ENCODE peak calls at places on chromosomes 12 and 14, in seven cellular contexts. P, J, D, S, W, F and Q are unnamed samples.

GRCh38 chr12:90963946-90964345 is 9.0 kb upstream of the CCER1 start:
- DNase-seq in P (no peak), J (no peak), D (no peak), S (no peak), W (no peak), F (no peak), Q (no peak)

GRCh38 chr12:48017921-48018617 is 13.8 kb upstream of the COL2A1 start:
- DNase-seq in P (no peak), J (no peak), D (no peak), S (no peak), W (no peak), F (no peak), Q (no peak)

GRCh38 chr14:81927069-81927468 is 393.4 kb upstream of the SEL1L start:
- DNase-seq in P (no peak), J (no peak), D (no peak), S (no peak), W (no peak), F (no peak), Q (no peak)

GRCh38 chr14:65230287-65230728 is 128.0 kb upstream of the MAX start:
- DNase-seq in P (peak), J (peak), D (no peak), S (no peak), W (no peak), F (peak), Q (peak)

GRCh38 chr14:61077946-61078738 is 97.1 kb downstream of the SLC38A6 start:
- DNase-seq in P (no peak), J (no peak), D (peak), S (no peak), W (no peak), F (no peak), Q (no peak)

GRCh38 chr12:89117448-89118034 is 234.8 kb downstream of the DUSP6 start:
- DNase-seq in P (peak), J (peak), D (peak), S (no peak), W (no peak), F (peak), Q (no peak)

GRCh38 chr14:20302042-20302761 is 3.5 kb downstream of the TTC5 start:
- DNase-seq in P (no peak), J (no peak), D (peak), S (no peak), W (no peak), F (no peak), Q (peak)

GRCh38 chr12:13504736-13505135 is 308.2 kb downstream of the EMP1 start:
- DNase-seq in P (no peak), J (no peak), D (no peak), S (no peak), W (no peak), F (no peak), Q (no peak)

GRCh38 chr14:77458249-77458950 is 507 bp downstream of the AHSA1 start:
- DNase-seq in P (no peak), J (peak), D (peak), S (no peak), W (no peak), F (peak), Q (peak)
- TF ChIP-seq POLR2A in P (no peak), J (no peak), D (no peak), S (no peak), W (no peak), F (no peak), Q (peak)

GRCh38 chr14:75126121-75126544 is 715 bp downstream of the NEK9 start:
- DNase-seq in P (peak), J (no peak), D (no peak), S (no peak), W (no peak), F (no peak), Q (no peak)

GRCh38 chr14:75127903-75128595 is 1.2 kb upstream of the NEK9 start:
- DNase-seq in P (peak), J (no peak), D (no peak), S (no peak), W (no peak), F (no peak), Q (no peak)

GRCh38 chr14:75125617-75126016 is 1.2 kb downstream of the NEK9 start:
- DNase-seq in P (peak), J (no peak), D (peak), S (no peak), W (no peak), F (no peak), Q (peak)

GRCh38 chr14:75128596-75128990 is 1.7 kb upstream of the NEK9 start:
- DNase-seq in P (no peak), J (no peak), D (no peak), S (no peak), W (no peak), F (no peak), Q (no peak)

GRCh38 chr14:75126679-75127473 is at the start of gene NEK9:
- DNase-seq in P (peak), J (peak), D (peak), S (peak), W (peak), F (peak), Q (peak)
- TF ChIP-seq POLR2A in P (peak), J (peak), D (peak), S (peak), W (peak), F (peak), Q (peak)

DNA sequence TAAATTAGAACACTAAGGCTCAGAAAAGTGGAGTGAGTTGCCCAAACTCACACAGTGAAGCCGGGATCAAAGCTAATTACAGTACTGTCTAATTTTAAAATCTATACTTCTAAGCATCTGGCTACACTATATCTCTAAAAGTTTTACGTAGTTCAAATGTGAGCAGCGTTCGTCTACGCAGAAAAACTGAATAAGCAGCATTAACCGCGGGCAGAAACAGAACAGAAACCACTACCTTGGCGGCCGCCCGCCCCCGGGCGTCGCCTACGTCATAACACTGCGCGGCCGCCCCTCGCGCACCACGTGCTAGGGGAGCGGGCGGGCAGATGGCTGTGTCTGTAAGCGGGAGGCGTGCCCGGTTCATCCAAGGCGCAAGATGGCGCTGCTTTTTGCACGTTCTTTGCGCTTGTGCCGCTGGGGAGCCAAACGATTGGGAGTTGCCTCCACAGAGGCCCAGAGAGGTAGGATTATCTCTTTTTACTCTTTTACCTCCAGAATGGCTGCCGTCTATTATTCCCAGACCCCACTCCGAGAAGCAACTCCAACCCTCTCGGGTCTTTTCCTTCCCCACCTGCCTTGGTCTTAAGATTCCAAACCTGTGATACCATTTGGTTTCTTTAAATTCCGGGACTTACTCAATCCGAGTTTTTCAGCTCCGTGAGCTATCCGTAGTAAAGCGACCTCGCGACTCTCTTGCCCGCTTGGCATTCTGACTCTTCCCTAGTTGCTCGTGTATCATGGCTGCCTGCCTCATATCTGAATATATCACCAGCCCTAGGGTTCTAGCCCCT is at the start of gene SPRYD4:
- DNase-seq in P (peak), J (peak), D (peak), S (peak), W (peak), F (peak), Q (peak)
- TF ChIP-seq POLR2A in P (peak), J (peak), D (peak), S (peak), W (peak), F (peak), Q (peak)

GRCh38 chr14:96576937-96577336 is 74.8 kb downstream of the PAPOLA start:
- DNase-seq in P (no peak), J (no peak), D (no peak), S (no peak), W (no peak), F (no peak), Q (no peak)

GRCh38 chr14:96574171-96574632 is 72.0 kb downstream of the PAPOLA start:
- DNase-seq in P (no peak), J (no peak), D (no peak), S (no peak), W (no peak), F (no peak), Q (no peak)

GRCh38 chr14:96574633-96575191 is 72.5 kb downstream of the PAPOLA start:
- DNase-seq in P (no peak), J (peak), D (peak), S (peak), W (no peak), F (peak), Q (no peak)

GRCh38 chr14:96575233-96575632 is 73.1 kb downstream of the PAPOLA start:
- DNase-seq in P (no peak), J (no peak), D (no peak), S (no peak), W (no peak), F (no peak), Q (no peak)

DNA sequence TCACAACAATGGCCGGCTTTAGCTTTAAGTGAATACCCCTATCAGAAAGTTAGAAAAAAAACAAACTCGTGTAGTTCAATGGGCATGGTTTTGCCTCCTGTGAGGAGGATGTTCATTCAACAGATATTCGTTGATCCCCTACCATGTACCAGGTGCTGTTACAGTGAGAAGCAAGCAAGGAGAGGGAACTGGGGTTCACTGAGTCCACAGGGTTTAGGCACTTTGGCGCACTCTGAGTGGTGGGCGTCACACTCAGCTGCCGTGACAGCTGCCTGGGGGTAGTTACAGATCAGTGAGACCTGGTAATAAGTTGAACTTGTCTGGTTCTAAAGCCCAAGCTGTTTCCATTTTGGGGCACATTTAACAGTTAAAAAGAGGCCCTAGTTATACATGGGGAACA is 74.2 kb downstream of the PAPOLA start:
- DNase-seq in P (no peak), J (no peak), D (no peak), S (no peak), W (no peak), F (no peak), Q (no peak)
- TF ChIP-seq POLR2A in P (no peak), J (no peak), D (no peak), S (no peak), W (no peak), F (no peak), Q (no peak)